ENCODE peak calls at places on chromosomes 13 and 19, in eight cellular contexts. U, D, H, G, E, L, R and K are unnamed samples.

GRCh38 chr19:51548213-51548651 is 16.8 kb upstream of the SIGLEC6 start:
- DNase-seq in U (no peak), D (no peak), H (no peak), G (no peak), E (no peak), L (no peak), R (no peak), K (peak)

GRCh38 chr13:31725841-31726240 is 13.5 kb upstream of the RXFP2 start:
- DNase-seq in U (no peak), D (no peak), H (no peak), G (no peak), E (no peak), L (no peak), R (no peak), K (no peak)

GRCh38 chr19:17424743-17425365 is 5.0 kb downstream of the MVB12A start:
- DNase-seq in U (peak), D (peak), H (peak), G (peak), E (no peak), L (no peak), R (no peak), K (no peak)

GRCh38 chr19:14614099-14614412 is 31.2 kb downstream of the CLEC17A start:
- DNase-seq in U (no peak), D (no peak), H (no peak), G (no peak), E (no peak), L (no peak), R (no peak), K (no peak)

GRCh38 chr13:52933547-52934167 is 85.2 kb upstream of the PCDH8 start:
- DNase-seq in U (no peak), D (no peak), H (no peak), G (no peak), E (no peak), L (no peak), R (no peak), K (no peak)

GRCh38 chr19:32357720-32358119 is 12.3 kb downstream of the ZNF507 start:
- DNase-seq in U (no peak), D (peak), H (no peak), G (no peak), E (no peak), L (no peak), R (no peak), K (no peak)

GRCh38 chr13:42685762-42686560 is 95.4 kb upstream of the FAM216B start:
- DNase-seq in U (no peak), D (no peak), H (peak), G (no peak), E (no peak), L (no peak), R (no peak), K (no peak)

GRCh38 chr13:111153977-111154332 is 38.8 kb downstream of the ARHGEF7 start:
- DNase-seq in U (no peak), D (no peak), H (no peak), G (peak), E (no peak), L (no peak), R (no peak), K (no peak)

GRCh38 chr19:3644351-3645066 is 17.9 kb upstream of the CACTIN start:
- DNase-seq in U (peak), D (no peak), H (peak), G (no peak), E (no peak), L (no peak), R (no peak), K (no peak)

GRCh38 chr13:32225494-32225931 is 89.7 kb downstream of the ZAR1L start:
- DNase-seq in U (no peak), D (no peak), H (peak), G (peak), E (no peak), L (no peak), R (peak), K (no peak)

GRCh38 chr19:18967358-18968146 is 26.5 kb upstream of the HOMER3 start:
- DNase-seq in U (no peak), D (peak), H (peak), G (peak), E (peak), L (peak), R (no peak), K (no peak)

GRCh38 chr13:30042891-30043630 is 192.6 kb upstream of the UBL3 start:
- DNase-seq in U (no peak), D (no peak), H (no peak), G (no peak), E (no peak), L (no peak), R (no peak), K (peak)

GRCh38 chr13:34748078-34748477 is 194.0 kb upstream of the NBEA start:
- DNase-seq in U (no peak), D (no peak), H (peak), G (no peak), E (peak), L (no peak), R (no peak), K (no peak)

GRCh38 chr19:39070888-39071287 is 13.3 kb upstream of the ACP7 start:
- DNase-seq in U (no peak), D (peak), H (no peak), G (no peak), E (no peak), L (no peak), R (no peak), K (no peak)

GRCh38 chr13:75326173-75327131 is 155.5 kb downstream of the TBC1D4 start:
- DNase-seq in U (peak), D (no peak), H (peak), G (no peak), E (no peak), L (no peak), R (no peak), K (no peak)

GRCh38 chr19:12784871-12785430 is 6.3 kb upstream of the JUNB start:
- DNase-seq in U (peak), D (peak), H (no peak), G (no peak), E (no peak), L (no peak), R (no peak), K (no peak)

GRCh38 chr13:63288576-63288975 is 1872.9 kb upstream of the PCDH20 start:
- DNase-seq in U (no peak), D (no peak), H (no peak), G (no peak), E (no peak), L (no peak), R (no peak), K (no peak)

GRCh38 chr13:42997381-42997780 is 5.3 kb upstream of the EPSTI1 start:
- DNase-seq in U (no peak), D (no peak), H (peak), G (no peak), E (no peak), L (no peak), R (no peak), K (no peak)

GRCh38 chr13:32969516-32969941 is 46.7 kb upstream of the KL start:
- DNase-seq in U (no peak), D (no peak), H (peak), G (no peak), E (peak), L (no peak), R (no peak), K (no peak)

DNA sequence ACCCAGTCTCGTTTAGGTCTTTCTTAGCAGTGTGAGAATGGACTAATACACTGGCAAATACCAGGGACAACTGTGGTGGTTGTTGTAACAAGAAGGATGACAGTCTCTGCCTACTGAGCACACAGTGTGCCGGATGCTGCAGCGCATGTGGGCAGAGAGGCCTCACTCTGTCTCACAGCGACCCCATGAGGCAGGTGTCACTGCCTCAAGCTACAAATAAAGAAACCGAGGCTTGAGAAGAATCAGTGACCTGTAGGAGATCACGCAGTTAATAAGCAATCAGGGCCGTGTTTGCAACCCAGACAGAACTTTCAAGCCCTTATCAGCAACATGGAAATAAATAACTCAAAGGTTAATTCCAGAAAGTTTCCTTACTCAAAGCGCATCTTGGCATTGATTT is 40.5 kb upstream of the GAS6 start:
- DNase-seq in U (peak), D (peak), H (no peak), G (peak), E (peak), L (no peak), R (no peak), K (no peak)
- TF ChIP-seq CTCF in U (peak), D (peak), H (peak), G (peak), E (peak), L (peak), R (peak), K (peak)

DNA sequence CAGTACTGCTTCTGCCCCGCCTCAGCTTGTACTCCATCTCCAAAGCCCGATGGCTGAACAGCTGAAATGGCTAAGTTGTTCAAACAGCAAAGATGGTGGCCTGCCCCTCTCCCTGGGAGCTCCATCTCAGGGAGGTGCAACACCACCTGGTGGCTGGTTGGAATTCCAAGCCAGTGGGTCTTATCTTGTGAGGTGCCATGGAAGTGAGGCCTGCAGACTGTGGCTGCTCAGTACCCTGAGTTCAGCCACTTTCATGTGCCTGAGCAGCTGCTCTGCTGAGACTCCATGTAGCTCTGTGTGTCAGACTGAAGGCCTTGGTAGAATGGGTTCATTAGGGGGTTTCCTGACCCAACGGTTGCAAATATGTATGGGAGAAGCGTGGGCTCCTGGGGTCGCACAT is 67.3 kb upstream of the SPRY2 start:
- DNase-seq in U (peak), D (peak), H (no peak), G (peak), E (no peak), L (no peak), R (no peak), K (no peak)
- TF ChIP-seq CTCF in U (peak), D (no peak), H (no peak), G (peak), E (no peak), L (no peak), R (no peak), K (no peak)

DNA sequence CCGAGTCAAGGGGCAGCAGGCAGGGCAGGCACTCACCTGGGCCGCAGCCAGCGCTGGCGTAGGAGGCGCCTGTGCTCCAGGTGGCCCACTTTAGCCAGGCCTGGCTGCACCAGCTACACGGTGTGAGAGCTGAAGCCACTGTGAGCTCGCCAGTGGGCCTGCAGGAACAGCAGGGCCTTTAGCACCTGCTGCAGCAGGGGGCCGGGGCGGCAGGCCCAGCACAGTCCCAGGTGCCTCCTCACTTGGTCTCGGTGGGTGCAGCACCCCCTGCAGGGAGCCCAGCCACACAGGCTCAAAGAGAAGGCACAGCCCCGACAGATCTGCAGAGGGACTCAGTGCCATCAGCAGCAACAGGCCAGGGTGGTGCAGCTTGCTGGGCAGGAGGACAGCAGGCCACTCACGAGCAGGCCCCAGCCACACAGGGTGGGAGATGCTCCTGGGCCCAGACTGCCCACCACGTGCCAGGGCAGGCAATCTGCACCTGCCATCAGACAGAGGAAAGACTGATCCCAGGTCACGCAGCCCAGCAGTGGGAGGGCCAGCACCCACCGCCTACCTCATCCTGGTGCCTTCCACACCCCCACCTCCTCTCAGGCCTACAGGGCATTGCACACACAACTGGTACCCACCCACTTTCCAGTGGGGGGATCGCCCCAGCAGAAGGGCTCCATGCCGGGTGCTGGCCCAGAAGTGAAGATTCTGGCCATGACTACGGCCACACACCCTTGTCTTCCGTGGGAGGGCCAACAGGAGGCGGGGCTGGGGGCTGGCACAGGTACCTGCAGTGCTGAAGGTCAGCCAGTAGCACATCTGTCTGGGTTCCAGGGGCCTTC is 15.8 kb downstream of the ARHGAP33 start:
- DNase-seq in U (no peak), D (peak), H (no peak), G (peak), E (no peak), L (no peak), R (no peak), K (no peak)
- TF ChIP-seq CTCF in U (peak), D (peak), H (no peak), G (peak), E (no peak), L (no peak), R (peak), K (no peak)

DNA sequence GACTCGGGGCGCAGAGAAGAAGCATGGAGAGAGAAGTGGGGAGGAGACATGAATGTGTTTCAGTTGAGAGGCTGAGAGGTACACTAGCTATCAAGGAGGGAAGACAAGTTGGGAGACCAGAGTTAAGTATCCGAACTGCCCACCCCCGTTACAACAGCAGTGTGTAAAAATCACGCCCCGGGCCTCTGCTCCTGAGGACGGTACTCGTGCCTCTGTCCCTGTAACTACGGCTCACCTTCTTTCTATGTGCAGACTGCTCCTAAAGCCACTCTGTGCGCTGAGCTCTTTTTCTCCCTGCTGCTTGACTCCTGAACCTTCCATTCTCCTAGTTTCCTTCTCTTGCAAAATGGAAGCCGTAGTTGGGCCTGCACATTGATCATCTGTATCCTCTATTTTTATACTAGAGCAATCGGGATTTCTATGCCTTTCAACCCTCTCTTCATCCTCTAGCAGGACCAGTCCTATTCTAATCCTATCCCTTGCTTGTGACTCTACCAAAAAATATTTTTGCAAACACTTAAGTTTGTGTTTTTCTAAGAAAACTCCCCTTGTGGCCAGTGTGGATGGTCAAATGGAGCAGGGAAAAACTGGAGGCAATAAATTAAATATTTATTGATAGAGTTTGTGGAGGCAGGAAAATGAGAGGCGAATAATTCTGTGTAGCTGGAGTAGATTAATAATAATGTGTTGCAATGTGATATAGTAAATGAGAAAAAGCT is 569 bp downstream of the POLR1D start:
- DNase-seq in U (no peak), D (peak), H (peak), G (no peak), E (no peak), L (no peak), R (no peak), K (no peak)
- TF ChIP-seq CTCF in U (peak), D (no peak), H (peak), G (peak), E (no peak), L (no peak), R (no peak), K (peak)

DNA sequence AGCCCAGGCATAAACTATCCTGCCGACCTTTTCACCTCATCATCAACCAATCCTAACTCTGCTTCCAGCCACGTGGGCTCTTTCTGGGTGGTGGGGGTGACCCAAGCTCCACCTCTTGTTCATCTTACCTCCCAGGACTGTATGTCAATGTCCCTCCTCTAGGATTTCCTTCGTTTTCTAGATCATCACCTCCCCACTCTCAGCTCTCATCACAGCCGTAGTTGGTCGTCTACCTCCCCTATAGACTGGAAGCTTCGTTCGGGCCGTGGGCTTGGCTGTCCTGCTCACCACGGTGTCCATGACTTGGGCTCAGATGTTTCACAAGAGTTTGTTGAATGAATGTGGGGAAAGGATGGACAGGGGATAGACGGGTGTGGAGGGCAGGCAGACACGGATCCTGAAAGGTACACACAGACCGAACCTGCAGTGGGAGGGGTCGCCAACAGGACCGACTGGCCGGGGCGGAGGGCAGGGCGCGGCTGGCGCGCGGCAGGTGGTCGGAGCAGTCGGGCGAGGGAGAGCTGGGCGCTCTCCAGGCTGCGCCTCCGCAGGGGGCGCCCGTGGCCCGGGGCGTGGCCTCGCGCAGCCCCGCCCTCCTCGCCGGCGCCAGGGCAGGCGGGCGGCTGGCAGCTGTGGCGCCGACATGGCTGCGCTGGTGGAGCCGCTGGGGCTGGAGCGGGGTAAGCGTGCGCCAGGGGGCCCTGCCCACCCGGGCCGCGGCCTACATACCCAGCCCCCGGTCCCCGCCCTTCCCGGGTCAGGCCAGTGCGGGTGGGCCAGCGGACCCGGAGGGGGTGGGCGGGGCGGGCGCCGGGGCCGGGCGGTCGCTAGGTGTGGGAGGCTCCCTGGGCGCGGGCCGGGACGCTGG is at the start of gene LIN7B:
- DNase-seq in U (peak), D (peak), H (peak), G (peak), E (peak), L (no peak), R (no peak), K (peak)
- TF ChIP-seq CTCF in U (peak), D (peak), H (no peak), G (peak), E (peak), L (peak), R (no peak), K (peak)